ENCODE peak calls at places on chromosomes 12 and 14, in four cellular contexts. K is fibroblast of mammary gland; P is CD4-positive, CD25-positive, alpha-beta regulatory T cell; O is choroid plexus epithelial cell. Q is an unnamed sample.

GRCh38 chr14:55734731-55735130 is 154.7 kb downstream of the KTN1 start:
- DNase-seq in K (no peak), P (no peak), O (no peak), Q (no peak)

GRCh38 chr14:69045857-69046351 is 66.8 kb upstream of the ACTN1 start:
- DNase-seq in K (peak), P (no peak), O (peak), Q (no peak)

GRCh38 chr12:121908702-121909101 is 9.7 kb upstream of the CFAP251 start:
- DNase-seq in O (no peak), K (no peak), P (no peak), Q (no peak)

GRCh38 chr12:45615268-45615667 is 114.2 kb upstream of the ARID2 start:
- DNase-seq in O (peak), K (peak), P (no peak), Q (no peak)

GRCh38 chr12:104478396-104479140 is 21.8 kb downstream of the CHST11 start:
- DNase-seq in K (no peak), P (peak), O (peak), Q (peak)

GRCh38 chr14:75881986-75882385 is 99.8 kb downstream of the TGFB3 start:
- DNase-seq in P (no peak), O (peak), K (no peak), Q (no peak)

GRCh38 chr14:31716208-31716607 is 155.0 kb downstream of the NUBPL start:
- DNase-seq in K (peak), O (no peak), P (no peak), Q (no peak)

GRCh38 chr12:11555743-11556625 is 93.5 kb upstream of the ETV6 start:
- DNase-seq in K (no peak), O (no peak), P (no peak), Q (no peak)

GRCh38 chr12:32087301-32087700 is 19.3 kb upstream of the BICD1 start:
- DNase-seq in K (no peak), O (peak), P (no peak), Q (peak)

GRCh38 chr14:63248211-63248610 is 44.0 kb downstream of the RHOJ start:
- DNase-seq in P (no peak), K (no peak), O (peak), Q (no peak)

GRCh38 chr12:5768171-5768879 is 176.7 kb downstream of the ANO2 start:
- DNase-seq in P (no peak), O (no peak), K (no peak), Q (no peak)

GRCh38 chr14:23153891-23154796 is 29.3 kb downstream of the SLC7A8 start:
- DNase-seq in P (no peak), O (peak), K (peak), Q (no peak)

GRCh38 chr12:49505672-49506071 is 33.2 kb upstream of the KCNH3 start:
- DNase-seq in O (peak), P (no peak), K (peak), Q (no peak)

GRCh38 chr12:14774074-14774943 is 29.0 kb downstream of the WBP11 start:
- DNase-seq in K (peak), O (peak), P (peak), Q (peak)

GRCh38 chr14:86723254-86723624 is 1193.3 kb downstream of the FLRT2 start:
- DNase-seq in O (no peak), K (no peak), P (no peak), Q (no peak)

GRCh38 chr12:59164991-59165718 is 244.9 kb upstream of the LRIG3 start:
- DNase-seq in O (peak), P (no peak), K (peak), Q (no peak)

GRCh38 chr14:90126260-90126659 is 64.5 kb downstream of the KCNK13 start:
- DNase-seq in K (no peak), P (no peak), O (no peak), Q (no peak)

GRCh38 chr12:96230646-96231045 is 36.5 kb downstream of the ELK3 start:
- DNase-seq in K (no peak), O (no peak), P (no peak), Q (no peak)

GRCh38 chr12:3683670-3684069 is 69.2 kb downstream of the CRACR2A start:
- DNase-seq in P (no peak), O (peak), K (peak), Q (no peak)

GRCh38 chr12:52436000-52436827 is 2.0 kb upstream of the KRT75 start:
- DNase-seq in K (peak), O (no peak), P (no peak), Q (no peak)

GRCh38 chr12:131114942-131115584 is 161.4 kb downstream of the ADGRD1 start:
- DNase-seq in K (no peak), P (no peak), O (peak), Q (no peak)

GRCh38 chr12:86724716-86725115 is 468.5 kb upstream of the MGAT4C start:
- DNase-seq in O (peak), K (peak), P (no peak), Q (no peak)

GRCh38 chr14:34340226-34340625 is 121.8 kb downstream of the SPTSSA start:
- DNase-seq in P (no peak), K (peak), O (peak), Q (no peak)

GRCh38 chr12:111598637-111599458 is at the start of gene ATXN2:
- DNase-seq in O (peak), P (no peak), K (no peak), Q (peak)

GRCh38 chr12:20125259-20125919 is 242.9 kb upstream of the PDE3A start:
- DNase-seq in K (peak), O (no peak), P (no peak), Q (no peak)

GRCh38 chr14:105844047-105844630 is 317.8 kb downstream of the TMEM121 start:
- DNase-seq in K (no peak), O (no peak), P (no peak), Q (no peak)

GRCh38 chr14:83384253-83384652 is 1850.6 kb upstream of the SEL1L start:
- DNase-seq in K (no peak), P (no peak), O (no peak), Q (no peak)

GRCh38 chr14:90871605-90872233 is 55.5 kb upstream of the TTC7B start:
- DNase-seq in P (no peak), K (peak), O (peak), Q (no peak)